ENCODE peak calls at places on chromosomes 12 and 14, in four cellular contexts. M is gastrocnemius medialis, L is pancreas, A is astrocyte. T is an unnamed sample. For H3K4me1 and H3K36me3, the result is how much of the 10 kb centered on the place peaks cover.

GRCh38 chr12:104588048-104588942 is 131.5 kb downstream of the CHST11 start:
- DNase-seq in A (peak), L (no peak), M (no peak), T (no peak)

GRCh38 chr12:19850341-19851065 is 411.2 kb downstream of the AEBP2 start:
- DNase-seq in L (no peak), M (no peak), A (peak), T (no peak)

GRCh38 chr14:99522457-99522891 is 41.3 kb downstream of the CCNK start:
- DNase-seq in A (peak), L (no peak), M (no peak), T (no peak)

GRCh38 chr12:27814851-27815591 is 35.0 kb upstream of the MANSC4 start:
- DNase-seq in A (no peak), L (no peak), M (no peak), T (peak)

GRCh38 chr14:63893701-63894458 is 41.1 kb downstream of the SYNE2 start:
- DNase-seq in L (peak), A (peak), M (peak), T (peak)

GRCh38 chr14:36820111-36820709 is 158.6 kb downstream of the PAX9 start:
- DNase-seq in L (no peak), A (no peak), M (no peak), T (no peak)

GRCh38 chr14:58362798-58363412 is 32.8 kb upstream of the TOMM20L start:
- DNase-seq in L (no peak), M (no peak), A (peak), T (peak)

GRCh38 chr12:131092911-131093901 is 139.5 kb downstream of the ADGRD1 start:
- DNase-seq in L (no peak), A (no peak), M (no peak), T (no peak)

GRCh38 chr12:110600254-110600653 is 13.7 kb upstream of the TCTN1 start:
- DNase-seq in M (no peak), A (peak), L (no peak), T (no peak)

GRCh38 chr14:101196795-101197590 is 293.5 kb upstream of the RTL1 start:
- DNase-seq in M (no peak), A (no peak), L (no peak), T (no peak)

GRCh38 chr12:129202109-129202814 is 349.0 kb downstream of the GLT1D1 start:
- DNase-seq in A (no peak), M (no peak), L (no peak), T (no peak)

GRCh38 chr14:94867931-94868597 is 98.2 kb upstream of the GSC start:
- DNase-seq in M (no peak), L (peak), A (peak), T (no peak)

GRCh38 chr12:78035913-78036658 is 205.4 kb downstream of the NAV3 start:
- DNase-seq in M (no peak), L (no peak), A (peak), T (no peak)

GRCh38 chr14:24362241-24362960 is 5.6 kb upstream of the NFATC4 start:
- DNase-seq in L (no peak), M (no peak), A (no peak), T (no peak)

GRCh38 chr14:73945159-73945670 is 4.7 kb downstream of the FAM161B start:
- DNase-seq in M (no peak), A (no peak), L (peak), T (no peak)

GRCh38 chr12:11959117-11959823 is 111.5 kb upstream of the BCL2L14 start:
- DNase-seq in L (no peak), M (no peak), A (peak), T (no peak)

GRCh38 chr12:88756917-88757316 is 176.6 kb upstream of the KITLG start:
- DNase-seq in L (no peak), A (no peak), M (no peak), T (no peak)

GRCh38 chr12:92146865-92147264 is 1.2 kb upstream of the BTG1 start:
- DNase-seq in A (no peak), M (no peak), L (no peak), T (no peak)

GRCh38 chr12:47805417-47805816 is 14.3 kb downstream of the HDAC7 start:
- DNase-seq in A (no peak), L (no peak), M (no peak), T (no peak)

GRCh38 chr12:113886721-113887120 is 79.4 kb downstream of the RBM19 start:
- DNase-seq in L (no peak), A (no peak), M (no peak), T (no peak)

GRCh38 chr14:33570717-33571058 is 380.2 kb downstream of the EGLN3 start:
- DNase-seq in M (no peak), L (no peak), A (no peak), T (no peak)

GRCh38 chr14:100297320-100298300 is 8.6 kb downstream of the SLC25A29 start:
- DNase-seq in L (peak), M (peak), A (peak), T (no peak)

GRCh38 chr12:30823140-30823669 is 68.5 kb upstream of the CAPRIN2 start:
- DNase-seq in L (peak), A (no peak), M (peak), T (peak)

GRCh38 chr12:123858176-123858575 is 96.1 kb downstream of the DNAH10 start:
- DNase-seq in L (no peak), A (no peak), M (no peak), T (no peak)

GRCh38 chr12:76719642-76720041 is 44.3 kb upstream of the ZDHHC17 start:
- DNase-seq in A (no peak), L (no peak), M (no peak), T (no peak)

GRCh38 chr12:45590646-45591045 is 138.9 kb upstream of the ARID2 start:
- DNase-seq in M (no peak), A (no peak), L (no peak), T (no peak)

GRCh38 chr12:46517579-46517962 is 145.0 kb upstream of the SLC38A2 start:
- DNase-seq in L (no peak), M (no peak), A (no peak), T (no peak)

DNA sequence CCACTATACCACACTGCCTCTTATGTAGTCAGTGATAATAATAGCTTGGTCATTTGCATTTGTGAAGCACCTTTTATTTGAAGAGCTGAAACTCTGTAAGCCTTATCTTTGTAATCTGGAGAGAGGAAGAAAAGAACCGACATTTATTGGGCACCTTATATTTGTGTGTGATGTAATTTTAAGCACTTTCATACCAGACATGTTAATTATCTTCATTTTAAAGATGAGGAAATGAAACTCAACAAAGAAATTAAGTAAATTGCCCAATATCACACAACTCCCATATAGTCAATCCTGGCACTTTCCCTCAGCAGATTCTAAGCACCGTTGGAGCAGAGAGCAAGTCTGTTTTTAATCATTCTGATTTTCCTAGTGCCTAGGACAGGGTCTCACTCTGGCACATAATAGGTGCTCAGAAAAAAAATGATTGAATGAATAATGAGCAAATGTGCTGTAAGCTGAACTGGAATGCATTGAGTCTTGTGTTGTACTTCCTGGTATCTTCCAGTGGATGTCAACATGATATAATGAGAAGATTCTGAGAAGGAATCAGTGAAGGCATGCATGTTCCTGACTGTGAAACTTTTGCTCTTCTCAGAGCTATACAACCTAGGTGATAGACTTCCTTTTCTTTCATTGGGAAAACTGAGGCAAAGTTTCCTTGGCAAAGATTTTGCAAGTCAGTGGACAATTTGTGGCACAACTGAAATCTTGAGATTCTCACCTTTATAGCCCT is 418.9 kb downstream of the ZFP36L1 start:
- DNase-seq in M (no peak), L (no peak), A (no peak), T (no peak)
- H3K4me1 ChIP-seq in M (under half), L (under half), A (under half), T (under half)

GRCh38 chr12:98182791-98183190 is 332.6 kb upstream of the TMPO start:
- DNase-seq in M (no peak), A (no peak), L (no peak), T (no peak)
- H3K27ac ChIP-seq in M (no peak), A (no peak), L (no peak), T (no peak)

DNA sequence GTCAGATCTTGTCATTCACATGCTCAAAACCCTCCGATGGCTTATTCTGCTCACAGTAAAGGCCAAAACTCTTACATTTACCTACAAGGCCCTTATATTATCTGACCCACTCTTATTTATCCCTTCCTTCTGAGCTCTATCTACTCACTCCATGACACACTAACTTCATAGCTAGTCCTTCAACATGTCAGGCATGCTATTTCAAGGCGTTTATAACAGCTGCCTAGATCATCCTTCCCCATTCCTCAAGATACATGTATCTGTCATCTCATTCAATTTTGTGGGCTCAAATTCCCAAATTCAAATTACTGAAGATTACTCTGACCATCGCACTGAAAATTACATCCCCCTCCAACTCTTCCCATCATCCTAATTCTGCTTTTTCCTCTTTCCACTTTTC is 6.9 kb downstream of the MIS18BP1 start:
- DNase-seq in A (no peak), L (no peak), M (no peak), T (no peak)
- H3K36me3 ChIP-seq in A (under half), L (under half), M (under half), T (under half)

GRCh38 chr14:53848851-53849250 is 107.8 kb downstream of the BMP4 start:
- DNase-seq in M (no peak), A (no peak), L (no peak), T (no peak)
- H3K4me1 ChIP-seq in M (under half), A (under half), L (under half), T (under half)

GRCh38 chr12:56142184-56142784 is 10.1 kb upstream of the MYL6B start:
- DNase-seq in L (no peak), M (no peak), A (no peak), T (no peak)

GRCh38 chr12:56145218-56145617 is 7.2 kb upstream of the MYL6B start:
- DNase-seq in L (no peak), M (no peak), A (no peak), T (no peak)

GRCh38 chr12:56146492-56147460 is 5.6 kb upstream of the MYL6B start:
- DNase-seq in A (no peak), L (no peak), M (no peak), T (peak)

GRCh38 chr12:56143870-56144269 is 8.5 kb upstream of the MYL6B start:
- DNase-seq in M (no peak), A (no peak), L (no peak), T (no peak)

GRCh38 chr12:56143225-56143624 is 9.2 kb upstream of the MYL6B start:
- DNase-seq in M (no peak), A (no peak), L (no peak), T (no peak)
- H3K27ac ChIP-seq in M (peak), A (no peak), L (no peak), T (no peak)

DNA sequence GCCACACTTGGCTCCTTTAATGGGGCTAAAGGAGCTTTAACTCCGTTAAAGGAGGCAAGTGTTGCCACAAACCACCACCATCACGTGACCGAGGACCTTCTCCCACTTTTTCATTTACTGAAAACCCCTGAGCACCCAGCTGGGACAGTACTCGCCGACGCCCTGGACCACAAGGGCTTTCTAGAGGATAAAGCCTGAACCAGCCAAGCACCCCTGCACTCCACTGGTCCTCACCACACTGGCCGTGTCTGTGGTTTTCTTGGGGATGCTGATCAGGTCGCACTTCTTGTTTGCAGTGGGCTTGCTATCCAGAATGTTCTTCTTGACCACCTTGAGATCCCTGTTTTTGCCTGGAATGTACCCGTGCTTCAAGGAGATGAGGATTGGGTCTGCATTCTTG is 14.7 kb upstream of the SELPLG start:
- DNase-seq in L (no peak), A (no peak), M (no peak), T (no peak)
- H3K36me3 ChIP-seq in L (under half), A (half or more), M (under half), T (half or more)

DNA sequence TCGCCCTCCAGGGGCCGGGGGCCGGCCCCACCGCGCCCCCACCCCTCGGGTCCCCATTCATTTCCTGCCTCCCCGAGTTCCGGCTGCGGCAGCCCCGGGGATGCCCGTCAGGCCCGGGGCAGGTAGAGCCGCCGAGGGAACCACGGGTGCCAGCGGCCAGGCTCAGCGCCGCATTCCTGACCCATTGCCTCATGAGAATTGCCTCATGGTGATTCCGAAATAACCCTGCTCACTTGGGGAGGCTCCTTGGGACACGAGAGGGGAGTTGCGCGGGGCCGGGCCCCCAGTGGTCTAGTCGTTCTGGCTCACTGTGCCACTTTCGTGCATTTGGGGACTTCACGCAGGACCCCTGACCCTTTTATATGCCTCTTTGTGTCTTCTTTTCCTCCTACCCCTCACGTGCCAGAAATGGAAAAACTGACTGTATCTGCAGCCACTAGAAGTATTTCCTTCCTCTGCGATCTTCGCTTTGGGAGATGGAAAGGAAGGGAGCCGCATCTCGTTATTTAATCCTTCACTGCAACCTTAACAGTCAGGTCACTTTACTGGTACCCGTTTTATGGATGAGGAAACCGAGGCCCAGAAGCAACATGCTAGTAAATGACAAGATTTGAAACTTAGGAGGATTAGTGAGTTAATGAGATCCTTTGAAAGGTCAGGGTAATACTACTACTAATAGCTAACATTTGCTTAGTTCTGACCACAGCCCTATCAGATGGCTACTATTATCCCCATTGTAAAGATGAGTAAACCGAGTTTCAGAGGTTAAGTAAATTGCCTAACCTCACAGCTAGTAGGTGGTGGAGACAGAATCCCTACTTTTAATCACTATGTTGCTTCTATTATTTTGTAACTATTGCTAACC is 754 bp downstream of the PTPN11 start:
- DNase-seq in M (peak), A (peak), L (peak), T (peak)
- H3K4me1 ChIP-seq in M (half or more), A (under half), L (under half), T (under half)

GRCh38 chr14:75049136-75049535 is 2.1 kb downstream of the MLH3 start:
- DNase-seq in M (no peak), A (no peak), L (no peak), T (no peak)
- H3K27ac ChIP-seq in M (peak), A (no peak), L (no peak), T (no peak)